ENCODE peak calls at places on chromosomes 12 and 14, in five cellular contexts. X is naive thymus-derived CD4-positive, alpha-beta T cell; V is ovary; G is esophagus muscularis mucosa; D is MG63. E is an unnamed sample.
A peak's percentile ranks its signal among the peaks of the same experiment; 100 is the strongest.

GRCh38 chr12:46108721-46109120 is 118.3 kb upstream of the SCAF11 start:
- DNase-seq in X (no peak), V (no peak), G (no peak), D (no peak), E (no peak)

GRCh38 chr12:54126696-54127537 is 61.9 kb downstream of the SMUG1 start:
- DNase-seq in X (no peak), V (peak; percentile 86), G (no peak), D (peak; percentile 86), E (no peak)

GRCh38 chr12:22974865-22975264 is 349.9 kb downstream of the ETNK1 start:
- DNase-seq in X (no peak), V (no peak), G (no peak), D (peak; percentile 38), E (no peak)

GRCh38 chr14:49970474-49971147 is 77.7 kb downstream of the ARF6 start:
- DNase-seq in X (no peak), V (no peak), G (no peak), D (no peak), E (no peak)

GRCh38 chr12:25377475-25378179 is 126.9 kb upstream of the KRAS start:
- DNase-seq in X (peak; percentile 70), V (no peak), G (no peak), D (peak; percentile 63), E (no peak)

GRCh38 chr12:26043139-26044006 is 81.5 kb downstream of the BHLHE41 start:
- DNase-seq in X (no peak), V (no peak), G (no peak), D (no peak), E (no peak)

GRCh38 chr12:52907092-52907810 is 2.4 kb upstream of the KRT8 start:
- DNase-seq in X (no peak), V (peak; percentile 28), G (no peak), D (no peak), E (no peak)

GRCh38 chr12:56838602-56839488 is 75.7 kb downstream of the HSD17B6 start:
- DNase-seq in X (no peak), V (no peak), G (no peak), D (peak; percentile 14), E (no peak)

GRCh38 chr12:110957652-110958051 is 37.3 kb upstream of the MYL2 start:
- DNase-seq in X (no peak), V (no peak), G (no peak), D (peak; percentile 12), E (no peak)

GRCh38 chr12:5081016-5081415 is 37.3 kb downstream of the KCNA5 start:
- DNase-seq in X (no peak), V (no peak), G (no peak), D (no peak), E (no peak)

GRCh38 chr14:39034481-39035296 is 68.3 kb downstream of the SEC23A start:
- DNase-seq in X (no peak), V (no peak), G (no peak), D (no peak), E (no peak)

GRCh38 chr12:26279908-26280307 is 84.5 kb downstream of the SSPN start:
- DNase-seq in X (no peak), V (no peak), G (peak; percentile 90), D (no peak), E (no peak)

GRCh38 chr12:87812030-87812429 is 217.2 kb downstream of the C12orf50 start:
- DNase-seq in X (no peak), V (no peak), G (no peak), D (peak; percentile 18), E (no peak)

GRCh38 chr12:77553976-77554619 is 276.6 kb upstream of the NAV3 start:
- DNase-seq in X (no peak), V (no peak), G (no peak), D (no peak), E (no peak)

GRCh38 chr12:50739611-50740010 is 24.3 kb upstream of the ATF1 start:
- DNase-seq in X (no peak), V (no peak), G (no peak), D (no peak), E (no peak)

GRCh38 chr14:26132061-26132460 is 465.8 kb downstream of the NOVA1 start:
- DNase-seq in X (no peak), V (no peak), G (no peak), D (no peak), E (no peak)

GRCh38 chr12:27898022-27898421 is 74.5 kb downstream of the PTHLH start:
- DNase-seq in X (no peak), V (no peak), G (no peak), D (no peak), E (no peak)

GRCh38 chr12:3727877-3728632 is 24.9 kb downstream of the CRACR2A start:
- DNase-seq in X (peak; percentile 27), V (no peak), G (no peak), D (no peak), E (no peak)

GRCh38 chr12:3973939-3974644 is 100.9 kb upstream of the PARP11 start:
- DNase-seq in X (peak; percentile 36), V (no peak), G (no peak), D (no peak), E (no peak)

GRCh38 chr12:99918003-99918402 is 66.7 kb downstream of the ANKS1B start:
- DNase-seq in X (no peak), V (no peak), G (no peak), D (no peak), E (no peak)

GRCh38 chr12:52522346-52523011 is 2.3 kb upstream of the KRT5 start:
- DNase-seq in X (no peak), V (no peak), G (peak; percentile 82), D (peak; percentile 82), E (no peak)

GRCh38 chr14:65496178-65496993 is 83.9 kb downstream of the FUT8 start:
- DNase-seq in X (no peak), V (no peak), G (no peak), D (no peak), E (no peak)

GRCh38 chr14:95935228-95935822 is 58.7 kb downstream of the TUNAR start:
- DNase-seq in X (no peak), V (no peak), G (no peak), D (peak; percentile 4), E (no peak)

GRCh38 chr14:47715330-47715729 is 39.9 kb upstream of the MDGA2 start:
- DNase-seq in X (no peak), V (no peak), G (no peak), D (peak; percentile 0), E (no peak)

GRCh38 chr14:93056840-93057585 is 58.7 kb downstream of the ITPK1 start:
- DNase-seq in X (no peak), V (no peak), G (no peak), D (peak; percentile 58), E (no peak)

GRCh38 chr12:8145754-8146415 is 10.9 kb upstream of the ZNF705A start:
- DNase-seq in X (no peak), V (no peak), G (no peak), D (peak; percentile 83), E (no peak)

GRCh38 chr12:53201639-53202038 is 5.4 kb downstream of the ITGB7 start:
- DNase-seq in X (no peak), V (no peak), G (no peak), D (no peak), E (no peak)

GRCh38 chr12:68539615-68539952 is 71.1 kb upstream of the RAP1B start:
- DNase-seq in X (no peak), V (no peak), G (no peak), D (no peak), E (no peak)

GRCh38 chr12:111093428-111094142 is 173.2 kb upstream of the MYL2 start:
- DNase-seq in X (no peak), V (no peak), G (no peak), D (no peak), E (no peak)

GRCh38 chr12:71730936-71731335 is 23.7 kb upstream of the RAB21 start:
- DNase-seq in X (no peak), V (no peak), G (no peak), D (no peak), E (no peak)

DNA sequence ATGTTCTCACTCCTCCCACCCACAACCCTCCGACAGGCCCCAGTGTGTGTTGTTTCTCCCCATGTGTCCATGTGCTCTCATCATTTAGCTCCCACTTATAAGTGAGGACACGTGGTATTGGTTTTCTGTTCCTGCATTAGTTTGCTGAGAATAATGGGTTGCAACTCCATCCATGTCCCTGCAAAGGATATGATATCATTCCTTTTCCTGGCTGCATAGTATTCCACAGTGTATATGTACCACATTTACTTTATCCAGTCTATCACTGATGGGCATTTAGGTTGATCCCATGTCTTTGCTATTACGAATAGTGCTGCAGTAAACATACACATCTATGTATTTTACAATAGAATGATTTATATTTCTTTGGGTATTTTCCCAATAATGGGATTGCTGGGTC is 77.5 kb downstream of the SLCO1A2 start:
- DNase-seq in X (no peak), V (no peak), G (no peak), D (no peak), E (no peak)
- H3K9me3 ChIP-seq in X (peaks cover 6% of the 10 kb centered on the region), V (peaks cover 2% of the 10 kb centered on the region), G (no peaks in the 10 kb centered on the region), D (no peaks in the 10 kb centered on the region), E (no peaks in the 10 kb centered on the region)

GRCh38 chr14:97916100-97916499 is 1118.9 kb downstream of the VRK1 start:
- DNase-seq in X (no peak), V (no peak), G (no peak), D (no peak), E (no peak)
- H3K9me3 ChIP-seq in X (no peaks in the 10 kb centered on the region), V (no peaks in the 10 kb centered on the region), G (no peaks in the 10 kb centered on the region), D (no peaks in the 10 kb centered on the region), E (no peaks in the 10 kb centered on the region)

DNA sequence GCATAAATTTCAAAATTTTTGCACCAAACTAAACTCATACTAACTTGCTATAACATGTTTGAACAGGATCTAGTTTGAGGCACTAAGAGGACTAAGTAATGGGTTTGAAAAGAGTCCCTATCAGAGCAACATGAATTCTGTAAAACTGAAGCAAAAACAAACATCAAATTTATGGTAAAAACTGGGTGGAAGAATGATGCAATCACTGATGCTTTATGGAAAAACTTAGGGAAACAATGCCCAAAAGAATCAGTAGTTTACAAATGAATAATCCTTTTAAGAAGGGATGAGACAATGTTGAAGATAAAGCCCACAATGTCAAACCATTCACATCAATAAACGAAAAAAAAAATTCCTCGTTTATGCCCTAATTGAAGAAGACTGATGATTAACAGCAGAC is 88.9 kb downstream of the PRKD1 start:
- DNase-seq in X (no peak), V (no peak), G (no peak), D (no peak), E (no peak)
- H3K9me3 ChIP-seq in X (peaks cover 10% of the 10 kb centered on the region), V (no peaks in the 10 kb centered on the region), G (peaks cover 19% of the 10 kb centered on the region), D (peaks cover 2% of the 10 kb centered on the region), E (no peaks in the 10 kb centered on the region)

GRCh38 chr12:124147579-124147978 is 147.3 kb upstream of the RFLNA start:
- DNase-seq in X (no peak), V (no peak), G (no peak), D (no peak), E (no peak)

GRCh38 chr12:124150176-124150575 is 144.7 kb upstream of the RFLNA start:
- DNase-seq in X (no peak), V (no peak), G (no peak), D (no peak), E (no peak)

GRCh38 chr12:124149287-124149686 is 145.6 kb upstream of the RFLNA start:
- DNase-seq in X (no peak), V (no peak), G (no peak), D (no peak), E (no peak)

GRCh38 chr12:124147030-124147429 is 147.9 kb upstream of the RFLNA start:
- DNase-seq in X (no peak), V (no peak), G (no peak), D (no peak), E (no peak)

DNA sequence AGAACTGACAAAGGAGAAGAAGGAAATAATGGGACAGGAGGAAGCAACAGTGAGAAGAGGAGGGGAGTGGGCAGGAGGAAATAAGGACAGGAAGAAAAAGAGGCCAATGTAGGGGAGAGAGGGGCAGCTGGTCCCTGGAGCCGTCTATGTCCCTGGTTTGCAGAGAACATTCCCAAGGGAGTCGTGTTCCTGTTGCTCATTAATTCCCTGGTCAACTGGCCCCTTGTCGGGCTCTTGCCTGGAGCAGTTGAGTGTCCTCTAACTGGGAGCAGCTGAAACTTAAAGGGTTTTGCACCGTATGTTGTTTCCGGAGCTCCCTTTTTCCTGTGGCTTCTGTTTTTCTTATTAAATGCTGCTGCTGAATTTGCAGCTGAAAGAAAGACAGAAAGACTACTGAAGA is 146.4 kb upstream of the RFLNA start:
- DNase-seq in X (no peak), V (no peak), G (no peak), D (no peak), E (no peak)
- H3K9me3 ChIP-seq in X (no peaks in the 10 kb centered on the region), V (no peaks in the 10 kb centered on the region), G (no peaks in the 10 kb centered on the region), D (no peaks in the 10 kb centered on the region), E (no peaks in the 10 kb centered on the region)

E was measured in T-helper 17 cell.